ENCODE peak calls at places on chromosomes 7 and 10, in nine cellular contexts. Z is GM23338; W is CD8-positive, alpha-beta T cell; T is left lung; M is upper lobe of right lung; H is CD4-positive, alpha-beta memory T cell; R is tibial artery; O is Peyer's patch; D is mesendoderm. J is an unnamed sample.

GRCh38 chr7:105617280-105618015 is 36.2 kb upstream of the EFCAB10 start:
- DNase-seq in Z (no peak), W (no peak), T (no peak), M (peak; percentile 19), H (no peak), R (no peak), O (no peak), D (no peak), J (no peak)

GRCh38 chr10:81838950-81839349 is 36.0 kb upstream of the NRG3 start:
- DNase-seq in Z (peak; percentile 64), W (no peak), T (no peak), M (no peak), H (no peak), R (no peak), O (no peak), D (peak; percentile 56), J (no peak)

GRCh38 chr10:121293121-121293520 is 305.1 kb downstream of the FGFR2 start:
- DNase-seq in Z (no peak), W (no peak), T (no peak), M (no peak), H (no peak), R (no peak), O (no peak), D (no peak), J (no peak)

GRCh38 chr7:45885264-45885882 is 2.9 kb upstream of the IGFBP1 start:
- DNase-seq in Z (no peak), W (no peak), T (no peak), M (no peak), H (no peak), R (no peak), O (no peak), D (no peak), J (no peak)

GRCh38 chr7:130927564-130927963 is 193.6 kb upstream of the KLF14 start:
- DNase-seq in Z (no peak), W (no peak), T (no peak), M (no peak), H (no peak), R (no peak), O (no peak), D (no peak), J (no peak)

GRCh38 chr10:86218160-86218559 is 148.4 kb downstream of the GRID1 start:
- DNase-seq in Z (no peak), W (no peak), T (no peak), M (no peak), H (no peak), R (no peak), O (no peak), D (no peak), J (no peak)

GRCh38 chr7:150898475-150899011 is 46.2 kb downstream of the AOC1 start:
- DNase-seq in Z (peak; percentile 84), W (peak; percentile 60), T (peak; percentile 96), M (peak; percentile 90), H (peak; percentile 68), R (peak; percentile 81), O (peak; percentile 92), D (peak; percentile 80), J (peak; percentile 87)

GRCh38 chr7:20959281-20959680 is 172.6 kb upstream of the SP8 start:
- DNase-seq in Z (no peak), W (no peak), T (no peak), M (no peak), H (no peak), R (no peak), O (no peak), D (no peak), J (no peak)

DNA sequence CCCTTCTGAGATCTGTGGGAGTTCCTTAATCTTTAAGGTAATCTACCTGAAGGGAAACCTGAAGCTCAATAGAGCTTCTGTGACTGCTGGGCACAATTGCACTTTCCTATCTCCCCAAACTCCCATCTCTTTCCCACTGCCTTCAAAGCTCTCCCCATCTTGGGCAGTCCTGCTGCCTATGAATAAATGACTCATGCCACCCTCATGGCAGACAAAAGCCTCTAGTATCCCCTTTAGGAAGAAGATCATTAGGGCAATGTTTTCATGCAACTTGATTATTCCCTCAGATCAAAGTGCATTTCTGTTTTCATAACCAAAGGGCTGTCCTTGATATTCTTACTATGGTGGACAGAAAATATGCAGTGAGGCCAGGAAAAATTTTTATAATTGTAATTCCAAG is 704.9 kb upstream of the LRRN3 start:
- DNase-seq in Z (no peak), W (no peak), T (no peak), M (no peak), H (no peak), R (no peak), O (no peak), D (no peak), J (no peak)
- H3K4me1 ChIP-seq in Z (peaks cover 48% of the 10 kb centered on the region), W (no peaks in the 10 kb centered on the region), T (no peaks in the 10 kb centered on the region), M (no peaks in the 10 kb centered on the region), H (no peaks in the 10 kb centered on the region), R (no peaks in the 10 kb centered on the region), O (no peaks in the 10 kb centered on the region), D (peaks cover 2% of the 10 kb centered on the region), J (no peaks in the 10 kb centered on the region)

DNA sequence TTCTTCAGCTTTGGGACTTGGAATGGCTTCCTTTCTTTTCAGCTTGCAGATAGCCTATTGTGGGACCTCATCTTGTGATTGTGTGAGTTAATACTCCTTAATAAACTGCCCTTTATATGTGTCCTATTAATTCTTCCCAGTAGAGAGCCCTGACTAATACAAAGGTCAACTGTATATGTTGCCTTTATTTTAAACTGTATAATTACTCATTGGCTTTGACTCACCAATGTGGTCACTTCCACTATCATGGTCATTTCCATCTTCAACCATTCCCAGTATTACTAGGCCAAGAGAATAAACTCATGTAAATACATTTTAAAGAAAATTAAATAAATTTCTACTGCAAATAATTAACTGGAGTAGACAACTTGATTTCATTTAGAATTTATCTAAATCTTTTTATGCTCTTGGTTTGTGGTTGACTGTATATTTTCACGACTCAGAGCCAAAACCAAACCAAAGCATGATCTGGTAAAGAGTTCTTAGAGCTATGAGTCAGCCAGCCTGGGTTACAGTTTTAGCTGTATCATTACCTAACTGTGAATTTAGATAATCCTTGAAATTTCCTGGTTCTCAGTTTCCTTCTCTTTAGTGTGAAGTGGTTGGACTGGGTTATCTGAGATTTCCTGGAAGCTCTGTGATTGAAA is 188.4 kb downstream of the PPP1R3A start:
- DNase-seq in Z (no peak), W (no peak), T (no peak), M (no peak), H (no peak), R (no peak), O (no peak), D (no peak), J (no peak)
- H3K27ac ChIP-seq in Z (no peak overlapping the region), W (no peak overlapping the region), T (no peak overlapping the region), M (no peak overlapping the region), H (no peak overlapping the region), R (no peak overlapping the region), O (no peak overlapping the region), D (no peak overlapping the region), J (no peak overlapping the region)

GRCh38 chr10:15858895-15859294 is 1.4 kb downstream of the MINDY3 start:
- DNase-seq in Z (no peak), W (no peak), T (no peak), M (no peak), H (no peak), R (no peak), O (no peak), D (no peak), J (no peak)

GRCh38 chr10:15857001-15857608 is 3.2 kb downstream of the MINDY3 start:
- DNase-seq in Z (no peak), W (no peak), T (no peak), M (no peak), H (no peak), R (no peak), O (no peak), D (no peak), J (no peak)

GRCh38 chr10:15859531-15859864 is 809 bp downstream of the MINDY3 start:
- DNase-seq in Z (no peak), W (no peak), T (no peak), M (no peak), H (no peak), R (no peak), O (no peak), D (no peak), J (no peak)

GRCh38 chr10:15860692-15861201 is 440 bp upstream of the MINDY3 start:
- DNase-seq in Z (no peak), W (no peak), T (no peak), M (no peak), H (no peak), R (no peak), O (no peak), D (no peak), J (no peak)

GRCh38 chr10:15859865-15860691 is at the start of gene MINDY3:
- DNase-seq in Z (peak; percentile 73), W (peak; percentile 70), T (peak; percentile 91), M (peak; percentile 88), H (peak; percentile 81), R (peak; percentile 86), O (peak; percentile 92), D (peak; percentile 85), J (peak; percentile 86)
- H3K4me1 ChIP-seq in Z (peaks cover 3% of the 10 kb centered on the region), W (peaks cover 23% of the 10 kb centered on the region), T (peaks cover 16% of the 10 kb centered on the region), M (peaks cover 26% of the 10 kb centered on the region), H (peaks cover 42% of the 10 kb centered on the region), R (no peaks in the 10 kb centered on the region), O (peaks cover 15% of the 10 kb centered on the region), D (no peaks in the 10 kb centered on the region), J (peaks cover 38% of the 10 kb centered on the region)

GRCh38 chr10:69362471-69362954 is 54.2 kb downstream of the TACR2 start:
- DNase-seq in Z (no peak), W (no peak), T (no peak), M (peak; percentile 75), H (no peak), R (peak; percentile 94), O (no peak), D (no peak), J (peak; percentile 70)

GRCh38 chr10:69361303-69361614 is 55.5 kb downstream of the TACR2 start:
- DNase-seq in Z (no peak), W (no peak), T (no peak), M (no peak), H (no peak), R (no peak), O (no peak), D (no peak), J (no peak)

GRCh38 chr10:69358148-69358795 is 58.4 kb downstream of the TACR2 start:
- DNase-seq in Z (no peak), W (no peak), T (no peak), M (no peak), H (no peak), R (no peak), O (no peak), D (no peak), J (no peak)

GRCh38 chr10:69359089-69360025 is 57.4 kb downstream of the TACR2 start:
- DNase-seq in Z (no peak), W (no peak), T (no peak), M (no peak), H (peak; percentile 59), R (no peak), O (no peak), D (no peak), J (no peak)

DNA sequence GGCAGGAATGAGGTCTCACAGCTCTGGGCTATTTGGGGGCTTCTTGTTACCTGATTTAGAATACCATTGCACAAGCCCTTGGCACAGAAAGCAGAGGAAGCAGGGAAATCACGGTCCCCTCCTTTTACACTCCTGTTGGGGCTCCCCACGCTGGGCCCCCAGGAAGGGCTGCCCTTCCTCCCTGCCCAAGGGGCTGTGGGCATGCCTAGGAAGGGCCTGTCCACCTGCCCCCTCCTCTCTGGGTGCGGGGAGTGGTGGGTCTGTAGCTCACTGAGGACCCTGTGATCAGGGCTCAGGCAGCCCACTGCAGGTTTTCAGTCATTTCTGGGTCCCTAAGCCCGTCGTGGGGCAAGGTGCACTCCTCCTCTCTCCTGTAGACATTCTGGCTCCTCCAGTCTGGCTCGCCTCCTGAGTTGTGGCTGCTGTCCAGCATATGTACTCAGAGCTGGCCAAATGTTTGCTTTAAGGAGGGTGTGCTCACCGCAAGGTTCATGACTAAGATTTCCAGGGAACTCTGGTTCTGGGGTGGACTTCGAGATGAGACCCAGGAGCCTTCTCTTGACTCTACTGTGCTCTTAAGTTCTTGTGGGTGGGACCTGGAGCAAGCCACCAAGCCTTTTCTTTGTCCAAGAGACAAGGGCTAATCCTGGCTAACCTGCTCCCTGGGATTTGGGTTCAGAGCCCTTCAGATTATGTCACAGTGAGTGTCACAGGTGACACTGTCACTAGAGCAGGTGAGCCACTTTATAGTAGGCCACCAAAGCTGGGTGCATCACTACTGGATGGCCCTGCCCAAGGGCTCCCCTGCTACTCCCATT is 56.0 kb downstream of the TACR2 start:
- DNase-seq in Z (no peak), W (no peak), T (peak; percentile 77), M (peak; percentile 88), H (no peak), R (peak; percentile 92), O (peak; percentile 69), D (no peak), J (peak; percentile 85)
- H3K27ac ChIP-seq in Z (peak overlapping the region; percentile 50), W (no peak overlapping the region), T (peak overlapping the region; percentile 69), M (peak overlapping the region; percentile 80), H (peak overlapping the region; percentile 10), R (peak overlapping the region; percentile 86), O (no peak overlapping the region), D (no peak overlapping the region), J (peak overlapping the region; percentile 74)